ENCODE peak calls at places on chromosomes 3 and 15, in seven cellular contexts. Y is gastrocnemius medialis; Q is HS-5; R is T-helper 9 cell; O is activated naive CD8-positive, alpha-beta T cell treated with anti-CD3 and anti-CD28 coated beads, Interleukin-2, amount 50 U/mL, for 24 hours; D is iPS-NIHi11; E is uterus. L is an unnamed sample.
A peak's percentile ranks its signal among the peaks of the same experiment; 100 is the strongest.

GRCh38 chr15:77650285-77650684 is 17.6 kb upstream of the LINGO1 start:
- DNase-seq in Y (no peak), Q (no peak), R (no peak), O (peak; percentile 33), D (peak; percentile 78), E (no peak), L (no peak)

GRCh38 chr15:65286069-65286703 is 497 bp downstream of the PARP16 start:
- DNase-seq in Y (peak; percentile 41), Q (no peak), R (no peak), O (peak; percentile 28), D (peak; percentile 85), E (no peak), L (no peak)

GRCh38 chr3:66047321-66048050 is 8.8 kb upstream of the MAGI1 start:
- DNase-seq in Y (peak; percentile 18), Q (peak; percentile 97), R (no peak), O (no peak), D (no peak), E (peak; percentile 35), L (no peak)

GRCh38 chr3:195270350-195271115 is 426 bp downstream of the XXYLT1 start:
- DNase-seq in Y (no peak), Q (peak; percentile 49), R (peak; percentile 23), O (peak; percentile 73), D (peak; percentile 81), E (peak; percentile 55), L (no peak)

GRCh38 chr15:64904189-64904588 is 7.5 kb upstream of the ANKDD1A start:
- DNase-seq in Y (no peak), Q (no peak), R (no peak), O (no peak), D (no peak), E (no peak), L (no peak)

GRCh38 chr15:39784125-39784524 is 1.5 kb upstream of the FSIP1 start:
- DNase-seq in Y (no peak), Q (no peak), R (no peak), O (no peak), D (no peak), E (no peak), L (no peak)

GRCh38 chr15:90664650-90665287 is 52.4 kb upstream of the BLM start:
- DNase-seq in Y (peak; percentile 47), Q (no peak), R (no peak), O (no peak), D (peak; percentile 74), E (peak; percentile 39), L (no peak)

GRCh38 chr3:189192725-189193124 is 21.0 kb downstream of the TPRG1 start:
- DNase-seq in Y (no peak), Q (no peak), R (no peak), O (no peak), D (no peak), E (no peak), L (no peak)

GRCh38 chr3:191568206-191568605 is 107.2 kb downstream of the PYDC2 start:
- DNase-seq in Y (no peak), Q (no peak), R (no peak), O (no peak), D (no peak), E (no peak), L (no peak)

GRCh38 chr3:118960876-118961275 is 73.8 kb downstream of the IGSF11 start:
- DNase-seq in Y (no peak), Q (peak; percentile 18), R (no peak), O (no peak), D (no peak), E (no peak), L (no peak)

GRCh38 chr3:58117561-58118305 is 93.0 kb downstream of the DNASE1L3 start:
- DNase-seq in Y (no peak), Q (no peak), R (no peak), O (no peak), D (no peak), E (peak; percentile 78), L (peak; percentile 72)

GRCh38 chr3:153757839-153758238 is 363.4 kb upstream of the ARHGEF26 start:
- DNase-seq in Y (no peak), Q (no peak), R (no peak), O (no peak), D (no peak), E (no peak), L (no peak)

GRCh38 chr3:62325896-62326295 is 47.5 kb downstream of the FEZF2 start:
- DNase-seq in Y (no peak), Q (no peak), R (no peak), O (no peak), D (no peak), E (no peak), L (no peak)

GRCh38 chr3:2303567-2303966 is 204.9 kb downstream of the CNTN4 start:
- DNase-seq in Y (no peak), Q (no peak), R (no peak), O (no peak), D (peak; percentile 2), E (no peak), L (no peak)

GRCh38 chr15:94929282-94929681 is 697.9 kb downstream of the MCTP2 start:
- DNase-seq in Y (peak; percentile 24), Q (no peak), R (no peak), O (no peak), D (no peak), E (no peak), L (no peak)

GRCh38 chr3:188362405-188362831 is 208.5 kb downstream of the LPP start:
- DNase-seq in Y (no peak), Q (peak; percentile 51), R (no peak), O (no peak), D (no peak), E (peak; percentile 39), L (peak; percentile 90)

GRCh38 chr15:76575177-76576078 is 238.9 kb downstream of the ISL2 start:
- DNase-seq in Y (no peak), Q (no peak), R (no peak), O (no peak), D (no peak), E (no peak), L (no peak)

GRCh38 chr3:197555281-197556261 is at the start of gene BDH1:
- DNase-seq in Y (no peak), Q (no peak), R (peak; percentile 41), O (peak; percentile 79), D (peak; percentile 56), E (peak; percentile 22), L (no peak)

L was measured in glomerular endothelial cell.